ENCODE peak calls at places on chromosome 21, in five cellular contexts. One of them, this sample, is unnamed.

GRCh38 chr21:25424045-25424444 is 183.2 kb downstream of the MRPL39 start:
- DNase-seq in Panc1: no peak
- DNase-seq in right lobe of liver: no peak
- DNase-seq in tibial nerve: no peak
- DNase-seq in body of pancreas: no peak
- DNase-seq in this sample: no peak

GRCh38 chr21:33643658-33644311 is 1.5 kb downstream of the ITSN1 start:
- DNase-seq in Panc1: no peak
- DNase-seq in right lobe of liver: no peak
- DNase-seq in tibial nerve: no peak
- DNase-seq in body of pancreas: no peak
- DNase-seq in this sample: peak; percentile 14

GRCh38 chr21:46544824-46545223 is 60.1 kb downstream of the S100B start:
- DNase-seq in Panc1: no peak
- DNase-seq in right lobe of liver: no peak
- DNase-seq in tibial nerve: no peak
- DNase-seq in body of pancreas: no peak
- DNase-seq in this sample: no peak

GRCh38 chr21:40254540-40255455 is 387.6 kb downstream of the PCP4 start:
- DNase-seq in Panc1: no peak
- DNase-seq in right lobe of liver: no peak
- DNase-seq in tibial nerve: no peak
- DNase-seq in body of pancreas: no peak
- DNase-seq in this sample: peak; percentile 69

GRCh38 chr21:44454747-44455523 is at the start of gene LRRC3:
- DNase-seq in Panc1: no peak
- DNase-seq in right lobe of liver: peak; percentile 97
- DNase-seq in tibial nerve: peak; percentile 78
- DNase-seq in body of pancreas: peak; percentile 86
- DNase-seq in this sample: peak; percentile 95

GRCh38 chr21:45408271-45408791 is 3.4 kb downstream of the COL18A1 start:
- DNase-seq in Panc1: no peak
- DNase-seq in right lobe of liver: no peak
- DNase-seq in tibial nerve: no peak
- DNase-seq in body of pancreas: no peak
- DNase-seq in this sample: no peak

GRCh38 chr21:46624050-46624449 is 11.4 kb upstream of the PRMT2 start:
- DNase-seq in Panc1: no peak
- DNase-seq in right lobe of liver: no peak
- DNase-seq in tibial nerve: no peak
- DNase-seq in body of pancreas: no peak
- DNase-seq in this sample: no peak

GRCh38 chr21:28906236-28906635 is 86.4 kb downstream of the LTN1 start:
- DNase-seq in Panc1: no peak
- DNase-seq in right lobe of liver: no peak
- DNase-seq in tibial nerve: no peak
- DNase-seq in body of pancreas: no peak
- DNase-seq in this sample: no peak

GRCh38 chr21:35010450-35010849 is 38.7 kb downstream of the RUNX1 start:
- DNase-seq in Panc1: no peak
- DNase-seq in right lobe of liver: no peak
- DNase-seq in tibial nerve: no peak
- DNase-seq in body of pancreas: no peak
- DNase-seq in this sample: no peak

GRCh38 chr21:44466996-44467858 is 11.9 kb downstream of the LRRC3 start:
- DNase-seq in Panc1: no peak
- DNase-seq in right lobe of liver: peak; percentile 87
- DNase-seq in tibial nerve: no peak
- DNase-seq in body of pancreas: no peak
- DNase-seq in this sample: no peak

GRCh38 chr21:19507682-19508260 is 1104.2 kb upstream of the TMPRSS15 start:
- DNase-seq in Panc1: no peak
- DNase-seq in right lobe of liver: no peak
- DNase-seq in tibial nerve: no peak
- DNase-seq in body of pancreas: no peak
- DNase-seq in this sample: no peak

GRCh38 chr21:41152149-41152548 is 15.8 kb upstream of the BACE2 start:
- DNase-seq in Panc1: no peak
- DNase-seq in right lobe of liver: no peak
- DNase-seq in tibial nerve: no peak
- DNase-seq in body of pancreas: no peak
- DNase-seq in this sample: no peak

GRCh38 chr21:24208562-24209260 is 1398.6 kb downstream of the MRPL39 start:
- DNase-seq in Panc1: no peak
- DNase-seq in right lobe of liver: no peak
- DNase-seq in tibial nerve: no peak
- DNase-seq in body of pancreas: no peak
- DNase-seq in this sample: no peak

GRCh38 chr21:24023402-24023801 is 1583.9 kb downstream of the MRPL39 start:
- DNase-seq in Panc1: no peak
- DNase-seq in right lobe of liver: no peak
- DNase-seq in tibial nerve: no peak
- DNase-seq in body of pancreas: no peak
- DNase-seq in this sample: no peak

GRCh38 chr21:31182231-31183129 is 144.2 kb upstream of the KRTAP19-8 start:
- DNase-seq in Panc1: no peak
- DNase-seq in right lobe of liver: no peak
- DNase-seq in tibial nerve: no peak
- DNase-seq in body of pancreas: no peak
- DNase-seq in this sample: no peak

GRCh38 chr21:29145354-29145782 is 14.9 kb downstream of the MAP3K7CL start:
- DNase-seq in Panc1: peak; percentile 80
- DNase-seq in right lobe of liver: no peak
- DNase-seq in tibial nerve: no peak
- DNase-seq in body of pancreas: no peak
- DNase-seq in this sample: peak; percentile 82

GRCh38 chr21:29155118-29155932 is 24.9 kb downstream of the MAP3K7CL start:
- DNase-seq in Panc1: no peak
- DNase-seq in right lobe of liver: no peak
- DNase-seq in tibial nerve: peak; percentile 36
- DNase-seq in body of pancreas: no peak
- DNase-seq in this sample: peak; percentile 14

GRCh38 chr21:43740497-43741156 is 21.7 kb downstream of the PDXK start:
- DNase-seq in Panc1: no peak
- DNase-seq in right lobe of liver: no peak
- DNase-seq in tibial nerve: peak; percentile 49
- DNase-seq in body of pancreas: peak; percentile 76
- DNase-seq in this sample: peak; percentile 79

GRCh38 chr21:31798842-31799691 is 67.1 kb upstream of the SCAF4 start:
- DNase-seq in Panc1: no peak
- DNase-seq in right lobe of liver: no peak
- DNase-seq in tibial nerve: no peak
- DNase-seq in body of pancreas: no peak
- DNase-seq in this sample: peak; percentile 26

GRCh38 chr21:45330075-45330781 is 42.5 kb upstream of the POFUT2 start:
- DNase-seq in Panc1: no peak
- DNase-seq in right lobe of liver: peak; percentile 90
- DNase-seq in tibial nerve: no peak
- DNase-seq in body of pancreas: peak; percentile 75
- DNase-seq in this sample: peak; percentile 53

GRCh38 chr21:37767984-37768383 is 148.3 kb downstream of the KCNJ6 start:
- DNase-seq in Panc1: no peak
- DNase-seq in right lobe of liver: no peak
- DNase-seq in tibial nerve: no peak
- DNase-seq in body of pancreas: no peak
- DNase-seq in this sample: peak; percentile 34

GRCh38 chr21:44024257-44024656 is 12.1 kb downstream of the TRAPPC10 start:
- DNase-seq in Panc1: no peak
- DNase-seq in right lobe of liver: no peak
- DNase-seq in tibial nerve: no peak
- DNase-seq in body of pancreas: no peak
- DNase-seq in this sample: no peak

GRCh38 chr21:35046880-35047229 is 2.2 kb downstream of the RUNX1 start:
- DNase-seq in Panc1: no peak
- DNase-seq in right lobe of liver: no peak
- DNase-seq in tibial nerve: no peak
- DNase-seq in body of pancreas: no peak
- DNase-seq in this sample: no peak

GRCh38 chr21:43703068-43703880 is 15.7 kb upstream of the PDXK start:
- DNase-seq in Panc1: no peak
- DNase-seq in right lobe of liver: no peak
- DNase-seq in tibial nerve: no peak
- DNase-seq in body of pancreas: peak; percentile 60
- DNase-seq in this sample: no peak

DNA sequence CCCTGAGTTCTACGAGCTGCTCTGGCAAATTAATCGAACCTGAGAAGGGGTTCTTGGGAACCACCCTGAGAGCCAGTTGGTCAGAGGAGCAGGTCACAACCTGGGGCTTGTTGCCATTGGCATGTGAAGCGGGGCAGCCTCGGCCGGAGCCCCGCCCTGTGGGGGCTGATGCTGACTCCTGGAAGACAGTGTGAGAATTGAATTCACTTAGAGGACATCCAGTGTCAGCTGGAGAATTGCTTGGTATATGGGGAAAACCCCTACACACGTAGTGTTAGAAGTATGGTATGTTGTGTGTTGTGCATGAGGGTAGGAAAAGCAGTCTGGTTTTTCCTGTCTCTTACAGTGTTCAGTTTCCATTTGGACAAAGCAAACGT is 11.6 kb downstream of the SLC37A1 start:
- DNase-seq in Panc1: no peak
- DNase-seq in right lobe of liver: no peak
- DNase-seq in tibial nerve: no peak
- DNase-seq in body of pancreas: no peak
- DNase-seq in this sample: no peak
- H3K27ac ChIP-seq in Panc1: no peak overlapping the region
- H3K27ac ChIP-seq in right lobe of liver: no peak overlapping the region
- H3K27ac ChIP-seq in tibial nerve: peak overlapping the region; percentile 52
- H3K27ac ChIP-seq in body of pancreas: peak overlapping the region; percentile 68
- H3K27ac ChIP-seq in this sample: no peak overlapping the region

GRCh38 chr21:39127506-39127905 is 55.7 kb downstream of the PSMG1 start:
- DNase-seq in Panc1: no peak
- DNase-seq in right lobe of liver: no peak
- DNase-seq in tibial nerve: no peak
- DNase-seq in body of pancreas: no peak
- DNase-seq in this sample: no peak
- TF ChIP-seq CTCF in Panc1: peak; percentile 15
- TF ChIP-seq CTCF in right lobe of liver: no peak
- TF ChIP-seq CTCF in tibial nerve: no peak
- TF ChIP-seq CTCF in body of pancreas: no peak
- TF ChIP-seq CTCF in this sample: no peak

DNA sequence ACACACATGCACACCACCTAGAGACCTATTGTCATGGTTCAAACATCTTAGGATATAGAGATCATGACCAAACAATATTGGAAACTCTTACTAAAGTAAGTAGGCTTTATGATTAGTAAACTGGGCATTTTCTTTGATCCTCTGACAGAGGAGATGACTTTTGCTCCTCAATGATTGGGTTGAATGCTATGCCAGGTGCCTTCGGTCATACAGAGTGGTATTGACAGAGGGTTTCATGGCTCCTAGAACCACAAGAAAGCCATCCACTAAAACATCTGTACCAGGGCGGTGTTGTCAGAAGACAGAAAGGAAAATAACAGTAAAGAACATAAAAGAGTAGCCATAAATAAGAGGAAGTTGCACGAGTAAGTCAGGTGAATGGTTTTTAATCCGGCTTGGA is 20.8 kb upstream of the SAMSN1 start:
- DNase-seq in Panc1: no peak
- DNase-seq in right lobe of liver: no peak
- DNase-seq in tibial nerve: no peak
- DNase-seq in body of pancreas: no peak
- DNase-seq in this sample: no peak
- H3K27ac ChIP-seq in Panc1: no peak overlapping the region
- H3K27ac ChIP-seq in right lobe of liver: no peak overlapping the region
- H3K27ac ChIP-seq in tibial nerve: no peak overlapping the region
- H3K27ac ChIP-seq in body of pancreas: no peak overlapping the region
- H3K27ac ChIP-seq in this sample: no peak overlapping the region

GRCh38 chr21:15520811-15521643 is 208.8 kb upstream of the USP25 start:
- DNase-seq in Panc1: no peak
- DNase-seq in right lobe of liver: no peak
- DNase-seq in tibial nerve: no peak
- DNase-seq in body of pancreas: no peak
- DNase-seq in this sample: peak; percentile 4
- TF ChIP-seq CTCF in Panc1: peak; percentile 25
- TF ChIP-seq CTCF in right lobe of liver: peak; percentile 34
- TF ChIP-seq CTCF in tibial nerve: no peak
- TF ChIP-seq CTCF in body of pancreas: no peak
- TF ChIP-seq CTCF in this sample: no peak

GRCh38 chr21:36504067-36505058 is 24.4 kb upstream of the CLDN14 start:
- DNase-seq in Panc1: peak; percentile 18
- DNase-seq in right lobe of liver: no peak
- DNase-seq in tibial nerve: peak; percentile 76
- DNase-seq in body of pancreas: peak; percentile 53
- DNase-seq in this sample: peak; percentile 13
- H3K27ac ChIP-seq in Panc1: no peak overlapping the region
- H3K27ac ChIP-seq in right lobe of liver: no peak overlapping the region
- H3K27ac ChIP-seq in tibial nerve: no peak overlapping the region
- H3K27ac ChIP-seq in body of pancreas: no peak overlapping the region
- H3K27ac ChIP-seq in this sample: no peak overlapping the region

GRCh38 chr21:16079830-16080229 is 350.0 kb downstream of the USP25 start:
- DNase-seq in Panc1: no peak
- DNase-seq in right lobe of liver: no peak
- DNase-seq in tibial nerve: no peak
- DNase-seq in body of pancreas: no peak
- DNase-seq in this sample: no peak

GRCh38 chr21:16084776-16085364 is 355.1 kb downstream of the USP25 start:
- DNase-seq in Panc1: no peak
- DNase-seq in right lobe of liver: no peak
- DNase-seq in tibial nerve: peak; percentile 45
- DNase-seq in body of pancreas: no peak
- DNase-seq in this sample: no peak

GRCh38 chr21:16081304-16081703 is 351.5 kb downstream of the USP25 start:
- DNase-seq in Panc1: no peak
- DNase-seq in right lobe of liver: no peak
- DNase-seq in tibial nerve: no peak
- DNase-seq in body of pancreas: no peak
- DNase-seq in this sample: no peak

GRCh38 chr21:16085436-16085835 is 355.7 kb downstream of the USP25 start:
- DNase-seq in Panc1: no peak
- DNase-seq in right lobe of liver: no peak
- DNase-seq in tibial nerve: no peak
- DNase-seq in body of pancreas: no peak
- DNase-seq in this sample: no peak

GRCh38 chr21:16082038-16082816 is 352.4 kb downstream of the USP25 start:
- DNase-seq in Panc1: no peak
- DNase-seq in right lobe of liver: no peak
- DNase-seq in tibial nerve: no peak
- DNase-seq in body of pancreas: no peak
- DNase-seq in this sample: no peak
- TF ChIP-seq CTCF in Panc1: peak; percentile 16
- TF ChIP-seq CTCF in right lobe of liver: peak; percentile 59
- TF ChIP-seq CTCF in tibial nerve: peak; percentile 32
- TF ChIP-seq CTCF in body of pancreas: peak; percentile 55
- TF ChIP-seq CTCF in this sample: peak; percentile 56